ENCODE peak calls at places on chromosomes 3 and 15, in seven cellular contexts. One of them, this sample, is unnamed.

GRCh38 chr15:35932541-35932940 is 386.6 kb upstream of the DPH6 start:
- DNase-seq in T-cell: no peak
- DNase-seq in mesenteric fat pad: no peak
- DNase-seq in body of pancreas: no peak
- DNase-seq in cardiac septum: no peak
- DNase-seq in ELF-1: peak
- DNase-seq in fibroblast of the conjunctiva: no peak
- DNase-seq in this sample: no peak

GRCh38 chr15:52340093-52340492 is 44.5 kb upstream of the MYO5C start:
- DNase-seq in T-cell: no peak
- DNase-seq in mesenteric fat pad: no peak
- DNase-seq in body of pancreas: no peak
- DNase-seq in cardiac septum: no peak
- DNase-seq in ELF-1: peak
- DNase-seq in fibroblast of the conjunctiva: no peak
- DNase-seq in this sample: no peak

GRCh38 chr3:185693985-185694675 is 108.0 kb downstream of the SENP2 start:
- DNase-seq in T-cell: no peak
- DNase-seq in mesenteric fat pad: no peak
- DNase-seq in body of pancreas: no peak
- DNase-seq in cardiac septum: no peak
- DNase-seq in ELF-1: no peak
- DNase-seq in fibroblast of the conjunctiva: no peak
- DNase-seq in this sample: no peak

GRCh38 chr3:32438596-32439344 is 47.1 kb downstream of the CMTM7 start:
- DNase-seq in T-cell: no peak
- DNase-seq in mesenteric fat pad: no peak
- DNase-seq in body of pancreas: no peak
- DNase-seq in cardiac septum: no peak
- DNase-seq in ELF-1: no peak
- DNase-seq in fibroblast of the conjunctiva: no peak
- DNase-seq in this sample: no peak

GRCh38 chr15:96108405-96108804 is 222.1 kb upstream of the NR2F2 start:
- DNase-seq in T-cell: no peak
- DNase-seq in mesenteric fat pad: no peak
- DNase-seq in body of pancreas: no peak
- DNase-seq in cardiac septum: no peak
- DNase-seq in ELF-1: no peak
- DNase-seq in fibroblast of the conjunctiva: no peak
- DNase-seq in this sample: no peak

GRCh38 chr15:101303408-101303807 is 8.4 kb upstream of the SNRPA1 start:
- DNase-seq in T-cell: no peak
- DNase-seq in mesenteric fat pad: no peak
- DNase-seq in body of pancreas: no peak
- DNase-seq in cardiac septum: no peak
- DNase-seq in ELF-1: no peak
- DNase-seq in fibroblast of the conjunctiva: no peak
- DNase-seq in this sample: no peak

GRCh38 chr3:78818161-78818985 is 949.4 kb downstream of the ROBO1 start:
- DNase-seq in T-cell: no peak
- DNase-seq in mesenteric fat pad: no peak
- DNase-seq in body of pancreas: no peak
- DNase-seq in cardiac septum: no peak
- DNase-seq in ELF-1: no peak
- DNase-seq in fibroblast of the conjunctiva: no peak
- DNase-seq in this sample: no peak

GRCh38 chr3:123344175-123344908 is 104.5 kb downstream of the ADCY5 start:
- DNase-seq in T-cell: no peak
- DNase-seq in mesenteric fat pad: no peak
- DNase-seq in body of pancreas: no peak
- DNase-seq in cardiac septum: peak
- DNase-seq in ELF-1: peak
- DNase-seq in fibroblast of the conjunctiva: no peak
- DNase-seq in this sample: no peak

GRCh38 chr3:192816274-192816853 is 89.0 kb upstream of the FGF12 start:
- DNase-seq in T-cell: no peak
- DNase-seq in mesenteric fat pad: no peak
- DNase-seq in body of pancreas: peak
- DNase-seq in cardiac septum: no peak
- DNase-seq in ELF-1: peak
- DNase-seq in fibroblast of the conjunctiva: peak
- DNase-seq in this sample: peak

GRCh38 chr3:158723991-158724390 is 8.3 kb downstream of the RARRES1 start:
- DNase-seq in T-cell: no peak
- DNase-seq in mesenteric fat pad: no peak
- DNase-seq in body of pancreas: no peak
- DNase-seq in cardiac septum: no peak
- DNase-seq in ELF-1: no peak
- DNase-seq in fibroblast of the conjunctiva: no peak
- DNase-seq in this sample: no peak

GRCh38 chr15:84976746-84977345 is 4.8 kb upstream of the PDE8A start:
- DNase-seq in T-cell: no peak
- DNase-seq in mesenteric fat pad: no peak
- DNase-seq in body of pancreas: no peak
- DNase-seq in cardiac septum: no peak
- DNase-seq in ELF-1: no peak
- DNase-seq in fibroblast of the conjunctiva: no peak
- DNase-seq in this sample: no peak

GRCh38 chr3:136657526-136657925 is 94.7 kb downstream of the STAG1 start:
- DNase-seq in T-cell: no peak
- DNase-seq in mesenteric fat pad: no peak
- DNase-seq in body of pancreas: no peak
- DNase-seq in cardiac septum: no peak
- DNase-seq in ELF-1: no peak
- DNase-seq in fibroblast of the conjunctiva: no peak
- DNase-seq in this sample: no peak

GRCh38 chr3:11136871-11137626 is 17.2 kb upstream of the HRH1 start:
- DNase-seq in T-cell: no peak
- DNase-seq in mesenteric fat pad: no peak
- DNase-seq in body of pancreas: no peak
- DNase-seq in cardiac septum: no peak
- DNase-seq in ELF-1: peak
- DNase-seq in fibroblast of the conjunctiva: peak
- DNase-seq in this sample: peak

GRCh38 chr3:174955513-174956001 is 96.4 kb downstream of the NAALADL2 start:
- DNase-seq in T-cell: no peak
- DNase-seq in mesenteric fat pad: no peak
- DNase-seq in body of pancreas: no peak
- DNase-seq in cardiac septum: no peak
- DNase-seq in ELF-1: no peak
- DNase-seq in fibroblast of the conjunctiva: no peak
- DNase-seq in this sample: no peak

GRCh38 chr3:171971919-171972526 is 67.4 kb upstream of the FNDC3B start:
- DNase-seq in T-cell: no peak
- DNase-seq in mesenteric fat pad: no peak
- DNase-seq in body of pancreas: no peak
- DNase-seq in cardiac septum: no peak
- DNase-seq in ELF-1: no peak
- DNase-seq in fibroblast of the conjunctiva: no peak
- DNase-seq in this sample: no peak

GRCh38 chr15:69398541-69398940 is 15.6 kb upstream of the KIF23 start:
- DNase-seq in T-cell: no peak
- DNase-seq in mesenteric fat pad: no peak
- DNase-seq in body of pancreas: no peak
- DNase-seq in cardiac septum: no peak
- DNase-seq in ELF-1: no peak
- DNase-seq in fibroblast of the conjunctiva: no peak
- DNase-seq in this sample: no peak

GRCh38 chr3:39255503-39256325 is 24.1 kb downstream of the CX3CR1 start:
- DNase-seq in T-cell: no peak
- DNase-seq in mesenteric fat pad: no peak
- DNase-seq in body of pancreas: no peak
- DNase-seq in cardiac septum: no peak
- DNase-seq in ELF-1: no peak
- DNase-seq in fibroblast of the conjunctiva: no peak
- DNase-seq in this sample: no peak

GRCh38 chr3:126352476-126353454 is 4.4 kb downstream of the KLF15 start:
- DNase-seq in T-cell: no peak
- DNase-seq in mesenteric fat pad: peak
- DNase-seq in body of pancreas: peak
- DNase-seq in cardiac septum: peak
- DNase-seq in ELF-1: no peak
- DNase-seq in fibroblast of the conjunctiva: peak
- DNase-seq in this sample: no peak

GRCh38 chr3:50167069-50167781 is 12.1 kb downstream of the SEMA3F start:
- DNase-seq in T-cell: no peak
- DNase-seq in mesenteric fat pad: no peak
- DNase-seq in body of pancreas: no peak
- DNase-seq in cardiac septum: no peak
- DNase-seq in ELF-1: no peak
- DNase-seq in fibroblast of the conjunctiva: no peak
- DNase-seq in this sample: no peak

GRCh38 chr3:43162573-43163084 is 56.8 kb upstream of the POMGNT2 start:
- DNase-seq in T-cell: peak
- DNase-seq in mesenteric fat pad: no peak
- DNase-seq in body of pancreas: no peak
- DNase-seq in cardiac septum: no peak
- DNase-seq in ELF-1: no peak
- DNase-seq in fibroblast of the conjunctiva: no peak
- DNase-seq in this sample: no peak

GRCh38 chr3:47522082-47522987 is 8.8 kb upstream of the ELP6 start:
- DNase-seq in T-cell: peak
- DNase-seq in mesenteric fat pad: no peak
- DNase-seq in body of pancreas: peak
- DNase-seq in cardiac septum: peak
- DNase-seq in ELF-1: peak
- DNase-seq in fibroblast of the conjunctiva: peak
- DNase-seq in this sample: peak

GRCh38 chr3:23611737-23612295 is 193.9 kb upstream of the UBE2E1 start:
- DNase-seq in T-cell: no peak
- DNase-seq in mesenteric fat pad: no peak
- DNase-seq in body of pancreas: peak
- DNase-seq in cardiac septum: no peak
- DNase-seq in ELF-1: peak
- DNase-seq in fibroblast of the conjunctiva: no peak
- DNase-seq in this sample: no peak